ENCODE peak calls at places on chromosomes 1 and 21, in four cellular contexts. One of them, this sample, is unnamed.

GRCh38 chr1:20729155-20729931 is 3.2 kb downstream of the SH2D5 start:
- DNase-seq in CD8-positive, alpha-beta memory T cell: no peak
- DNase-seq in left colon: no peak
- DNase-seq in C1 segment of cervical spinal cord: no peak
- DNase-seq in this sample: peak

GRCh38 chr1:201408815-201409200 is 9.7 kb upstream of the LAD1 start:
- DNase-seq in C1 segment of cervical spinal cord: no peak
- DNase-seq in CD8-positive, alpha-beta memory T cell: no peak
- DNase-seq in left colon: no peak
- DNase-seq in this sample: no peak

GRCh38 chr21:42081138-42081537 is 10.0 kb downstream of the UMODL1 start:
- DNase-seq in C1 segment of cervical spinal cord: no peak
- DNase-seq in CD8-positive, alpha-beta memory T cell: no peak
- DNase-seq in left colon: no peak
- DNase-seq in this sample: no peak

GRCh38 chr1:200075938-200076546 is 48.5 kb downstream of the NR5A2 start:
- DNase-seq in C1 segment of cervical spinal cord: no peak
- DNase-seq in left colon: no peak
- DNase-seq in CD8-positive, alpha-beta memory T cell: no peak
- DNase-seq in this sample: no peak

GRCh38 chr1:147207192-147207591 is 17.9 kb downstream of the FMO5 start:
- DNase-seq in left colon: no peak
- DNase-seq in C1 segment of cervical spinal cord: no peak
- DNase-seq in CD8-positive, alpha-beta memory T cell: no peak
- DNase-seq in this sample: no peak

GRCh38 chr21:46006547-46007497 is 25.3 kb downstream of the COL6A1 start:
- DNase-seq in left colon: no peak
- DNase-seq in CD8-positive, alpha-beta memory T cell: no peak
- DNase-seq in C1 segment of cervical spinal cord: no peak
- DNase-seq in this sample: peak

GRCh38 chr1:84782311-84782771 is 92.1 kb upstream of the SSX2IP start:
- DNase-seq in left colon: peak
- DNase-seq in CD8-positive, alpha-beta memory T cell: peak
- DNase-seq in C1 segment of cervical spinal cord: peak
- DNase-seq in this sample: peak

GRCh38 chr1:208242186-208242585 is 2.0 kb downstream of the PLXNA2 start:
- DNase-seq in left colon: no peak
- DNase-seq in C1 segment of cervical spinal cord: no peak
- DNase-seq in CD8-positive, alpha-beta memory T cell: no peak
- DNase-seq in this sample: no peak

GRCh38 chr1:112358061-112358770 is 37.8 kb upstream of the CTTNBP2NL start:
- DNase-seq in C1 segment of cervical spinal cord: no peak
- DNase-seq in CD8-positive, alpha-beta memory T cell: no peak
- DNase-seq in left colon: no peak
- DNase-seq in this sample: no peak

GRCh38 chr1:17020502-17020901 is 8.8 kb upstream of the ATP13A2 start:
- DNase-seq in left colon: no peak
- DNase-seq in CD8-positive, alpha-beta memory T cell: no peak
- DNase-seq in C1 segment of cervical spinal cord: no peak
- DNase-seq in this sample: no peak

GRCh38 chr1:43031316-43032203 is 72.9 kb upstream of the SLC2A1 start:
- DNase-seq in left colon: no peak
- DNase-seq in CD8-positive, alpha-beta memory T cell: no peak
- DNase-seq in C1 segment of cervical spinal cord: no peak
- DNase-seq in this sample: no peak

GRCh38 chr21:46368533-46369285 is 44.8 kb downstream of the PCNT start:
- DNase-seq in CD8-positive, alpha-beta memory T cell: peak
- DNase-seq in left colon: no peak
- DNase-seq in C1 segment of cervical spinal cord: no peak
- DNase-seq in this sample: no peak

GRCh38 chr1:243343970-243344749 is 88.3 kb downstream of the SDCCAG8 start:
- DNase-seq in CD8-positive, alpha-beta memory T cell: peak
- DNase-seq in left colon: no peak
- DNase-seq in C1 segment of cervical spinal cord: no peak
- DNase-seq in this sample: no peak

GRCh38 chr1:149936076-149936991 is at the start of gene MTMR11:
- DNase-seq in left colon: peak
- DNase-seq in CD8-positive, alpha-beta memory T cell: no peak
- DNase-seq in C1 segment of cervical spinal cord: no peak
- DNase-seq in this sample: peak

GRCh38 chr1:222002503-222002902 is 260.6 kb upstream of the DUSP10 start:
- DNase-seq in CD8-positive, alpha-beta memory T cell: no peak
- DNase-seq in C1 segment of cervical spinal cord: no peak
- DNase-seq in left colon: no peak
- DNase-seq in this sample: no peak

GRCh38 chr1:67339623-67340343 is 32.1 kb downstream of the IL12RB2 start:
- DNase-seq in left colon: no peak
- DNase-seq in CD8-positive, alpha-beta memory T cell: no peak
- DNase-seq in C1 segment of cervical spinal cord: no peak
- DNase-seq in this sample: no peak

GRCh38 chr1:16076003-16076870 is 2.8 kb upstream of the FAM131C start:
- DNase-seq in CD8-positive, alpha-beta memory T cell: no peak
- DNase-seq in left colon: no peak
- DNase-seq in C1 segment of cervical spinal cord: no peak
- DNase-seq in this sample: peak

GRCh38 chr1:97849350-97850339 is 71.2 kb downstream of the DPYD start:
- DNase-seq in CD8-positive, alpha-beta memory T cell: no peak
- DNase-seq in left colon: no peak
- DNase-seq in C1 segment of cervical spinal cord: no peak
- DNase-seq in this sample: no peak

GRCh38 chr1:243286409-243287127 is 30.7 kb downstream of the SDCCAG8 start:
- DNase-seq in C1 segment of cervical spinal cord: no peak
- DNase-seq in CD8-positive, alpha-beta memory T cell: no peak
- DNase-seq in left colon: no peak
- DNase-seq in this sample: no peak

GRCh38 chr21:36981977-36982700 is 15.7 kb upstream of the HLCS start:
- DNase-seq in left colon: no peak
- DNase-seq in CD8-positive, alpha-beta memory T cell: no peak
- DNase-seq in C1 segment of cervical spinal cord: no peak
- DNase-seq in this sample: no peak

This sample was measured in posterior vena cava.